ENCODE peak calls at places on chromosomes 6 and 20, in seven cellular contexts. L is amniotic stem cell; G is choroid plexus epithelial cell; P is H4; I is activated naive CD4-positive, alpha-beta T cell; R is CD4-positive, alpha-beta T cell; F is endothelial cell. B is an unnamed sample.

GRCh38 chr6:160102956-160103824 is 18.4 kb upstream of the SLC22A1 start:
- DNase-seq in F (peak), G (peak), R (no peak), P (peak), I (no peak), L (no peak), B (no peak)

GRCh38 chr6:14275493-14275851 is 157.9 kb downstream of the CD83 start:
- DNase-seq in G (no peak), P (peak), I (no peak), F (no peak), L (no peak), R (no peak), B (no peak)

GRCh38 chr6:23176883-23177282 is 607.5 kb downstream of the HDGFL1 start:
- DNase-seq in R (no peak), L (no peak), P (no peak), F (no peak), G (no peak), I (no peak), B (no peak)

GRCh38 chr6:150269857-150270223 is 99.0 kb upstream of the IYD start:
- DNase-seq in G (no peak), R (no peak), I (no peak), P (peak), F (no peak), L (no peak), B (no peak)

GRCh38 chr20:40009542-40009941 is 679.5 kb downstream of the MAFB start:
- DNase-seq in R (no peak), G (no peak), F (no peak), L (peak), P (no peak), I (no peak), B (no peak)

GRCh38 chr6:34223964-34224940 is 12.4 kb upstream of the HMGA1 start:
- DNase-seq in I (peak), R (peak), L (peak), P (peak), G (peak), F (peak), B (peak)

GRCh38 chr6:150076196-150076893 is 7.4 kb upstream of the ULBP3 start:
- DNase-seq in F (no peak), I (no peak), L (no peak), G (peak), R (no peak), P (no peak), B (no peak)

GRCh38 chr6:1796706-1797529 is 187.2 kb downstream of the FOXC1 start:
- DNase-seq in G (no peak), F (no peak), I (no peak), L (no peak), P (no peak), R (no peak), B (no peak)

GRCh38 chr6:161838306-161839035 is 564.6 kb upstream of the AGPAT4 start:
- DNase-seq in P (no peak), G (no peak), F (no peak), L (no peak), I (no peak), R (no peak), B (no peak)

GRCh38 chr20:20410678-20411077 is 42.8 kb downstream of the INSM1 start:
- DNase-seq in R (no peak), I (no peak), G (peak), P (no peak), F (peak), L (no peak), B (peak)

GRCh38 chr6:16305246-16305725 is 66.9 kb downstream of the GMPR start:
- DNase-seq in L (no peak), G (no peak), F (no peak), I (no peak), P (no peak), R (no peak), B (no peak)

GRCh38 chr6:44926556-44926955 is 401.6 kb upstream of the RUNX2 start:
- DNase-seq in P (no peak), F (no peak), I (no peak), L (no peak), G (peak), R (no peak), B (no peak)

GRCh38 chr6:10837009-10837691 is 1.2 kb downstream of the MAK start:
- DNase-seq in R (no peak), I (no peak), F (peak), L (no peak), G (peak), P (no peak), B (no peak)

GRCh38 chr6:103107985-103108384 is 1714.5 kb downstream of the GRIK2 start:
- DNase-seq in L (no peak), I (no peak), G (no peak), P (no peak), F (no peak), R (no peak), B (no peak)

GRCh38 chr6:164034602-164035140 is 620.2 kb downstream of the QKI start:
- DNase-seq in F (no peak), L (no peak), R (no peak), G (no peak), P (no peak), I (no peak), B (no peak)

GRCh38 chr20:1757072-1757471 is 99.5 kb upstream of the SIRPG start:
- DNase-seq in R (no peak), I (no peak), G (no peak), F (no peak), L (no peak), P (no peak), B (no peak)

GRCh38 chr6:97280766-97281165 is 2.2 kb downstream of the MMS22L start:
- DNase-seq in G (no peak), I (no peak), P (no peak), F (no peak), L (no peak), R (no peak), B (no peak)

GRCh38 chr6:27684264-27685211 is 211.6 kb upstream of the ZNF184 start:
- DNase-seq in R (no peak), P (peak), G (peak), I (no peak), F (peak), L (no peak), B (no peak)

GRCh38 chr6:74273541-74273940 is 577.5 kb downstream of the CD109 start:
- DNase-seq in F (no peak), I (no peak), G (no peak), L (no peak), P (no peak), R (no peak), B (no peak)

GRCh38 chr6:128521302-128521632 is 868 bp upstream of the PTPRK start:
- DNase-seq in F (no peak), L (no peak), I (no peak), P (no peak), G (peak), R (no peak), B (no peak)

B was measured in NCI-H1048.